ENCODE peak calls at places on chromosomes 5 and 9, in six cellular contexts. B is neuronal stem cell, P is IMR-90, W is mesendoderm, D is H1, H is trophoblast cell. I is an unnamed sample.

GRCh38 chr9:84710701-84711397 is 41.3 kb downstream of the NTRK2 start:
- DNase-seq in D (no peak), W (no peak), P (no peak), B (no peak), H (no peak), I (no peak)

GRCh38 chr5:123287881-123288280 is 135.3 kb downstream of the CEP120 start:
- DNase-seq in B (no peak), P (no peak), W (no peak), H (no peak), D (no peak), I (no peak)

GRCh38 chr5:146510528-146510927 is 5.5 kb downstream of the GPR151 start:
- DNase-seq in H (peak; percentile 47), B (no peak), W (no peak), P (peak; percentile 53), D (no peak), I (peak; percentile 48)

GRCh38 chr5:98700730-98701129 is 72.7 kb upstream of the RGMB start:
- DNase-seq in D (no peak), P (no peak), H (no peak), W (no peak), B (no peak), I (no peak)

GRCh38 chr5:9690751-9691150 is 60.6 kb upstream of the TAS2R1 start:
- DNase-seq in D (no peak), H (no peak), W (no peak), P (no peak), B (no peak), I (no peak)

GRCh38 chr5:108818613-108819272 is 71.0 kb downstream of the FER start:
- DNase-seq in B (no peak), W (no peak), P (peak; percentile 82), H (peak; percentile 25), D (no peak), I (peak; percentile 41)

GRCh38 chr5:5886812-5887486 is 464.5 kb downstream of the ICE1 start:
- DNase-seq in D (peak; percentile 89), W (peak; percentile 23), P (no peak), H (peak; percentile 38), B (peak; percentile 15), I (no peak)

GRCh38 chr5:14880688-14881087 is 9.1 kb upstream of the ANKH start:
- DNase-seq in P (peak; percentile 71), D (no peak), W (no peak), B (no peak), H (no peak), I (peak; percentile 10)

GRCh38 chr9:116282598-116282997 is 129.0 kb downstream of the PAPPA start:
- DNase-seq in D (no peak), P (no peak), W (no peak), H (no peak), B (peak; percentile 36), I (no peak)

GRCh38 chr9:116144038-116144437 is 9.6 kb upstream of the PAPPA start:
- DNase-seq in H (no peak), B (no peak), W (no peak), D (no peak), P (peak; percentile 88), I (peak; percentile 63)

GRCh38 chr5:177555228-177555627 is 865 bp upstream of the FAM193B start:
- DNase-seq in P (no peak), W (no peak), B (no peak), D (no peak), H (no peak), I (no peak)
- H3K4me3 ChIP-seq in P (no peak overlapping the region), W (no peak overlapping the region), B (no peak overlapping the region), D (no peak overlapping the region), H (no peak overlapping the region), I (peak overlapping the region; percentile 97)

GRCh38 chr5:144328980-144329379 is 158.3 kb downstream of the KCTD16 start:
- DNase-seq in D (no peak), H (no peak), W (no peak), P (no peak), B (no peak), I (no peak)
- H2BK5ac ChIP-seq in D (no peak overlapping the region), H (no peak overlapping the region), W (no peak overlapping the region), P (no peak overlapping the region), B (no peak overlapping the region), I (no peak overlapping the region)

GRCh38 chr9:103798620-103799019 is 295.5 kb upstream of the SMC2 start:
- DNase-seq in H (peak; percentile 2), W (peak; percentile 30), P (no peak), D (no peak), B (no peak), I (peak; percentile 1)
- H3K4me3 ChIP-seq in H (no peak overlapping the region), W (no peak overlapping the region), P (no peak overlapping the region), D (no peak overlapping the region), B (no peak overlapping the region), I (no peak overlapping the region)

DNA sequence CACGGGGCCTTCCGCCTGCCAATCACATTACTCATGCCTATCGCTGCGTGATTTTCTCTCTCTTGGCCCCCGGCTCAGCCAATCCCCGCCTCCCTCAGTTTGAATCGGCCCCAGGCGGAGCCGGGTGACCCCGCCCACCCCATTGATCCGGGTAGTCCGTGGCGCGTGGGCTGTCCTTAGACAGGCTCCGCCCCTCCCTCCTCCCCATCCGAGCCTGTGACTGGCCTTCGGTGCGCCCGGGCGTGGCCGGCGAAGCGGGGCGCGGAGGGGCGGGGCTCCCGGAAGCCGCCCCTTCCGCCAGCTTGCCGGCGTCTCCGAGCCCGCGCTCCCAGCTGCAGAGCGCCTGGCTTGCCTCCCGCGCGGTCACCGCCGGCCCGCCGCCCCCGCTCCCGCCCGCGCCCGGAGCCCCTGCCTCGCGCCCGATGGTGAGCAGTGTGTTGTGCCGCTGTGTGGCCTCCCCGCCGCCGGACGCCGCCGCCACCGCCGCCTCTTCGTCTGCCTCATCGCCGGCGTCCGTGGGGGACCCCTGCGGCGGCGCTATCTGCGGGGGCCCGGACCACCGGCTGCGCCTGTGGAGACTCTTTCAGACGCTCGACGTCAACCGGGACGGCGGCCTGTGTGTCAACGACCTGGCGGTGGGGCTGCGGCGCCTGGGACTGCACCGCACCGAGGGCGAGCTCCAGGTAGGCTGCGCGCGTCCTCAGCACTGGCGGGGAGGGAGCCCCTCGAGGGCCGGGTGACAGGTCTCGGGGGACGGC is at the start of gene SLC25A25:
- DNase-seq in H (peak; percentile 100), P (peak; percentile 99), B (peak; percentile 100), W (peak; percentile 99), D (peak; percentile 100), I (peak; percentile 99)
- H2BK5ac ChIP-seq in H (peak within 1 kb of the TSS; percentile 97), P (peak within 1 kb of the TSS; percentile 92), B (peak within 1 kb of the TSS; percentile 83), W (peak within 1 kb of the TSS; percentile 67), D (peak within 1 kb of the TSS; percentile 89), I (peak within 1 kb of the TSS; percentile 45)

GRCh38 chr9:21967169-21967568 is 27.0 kb downstream of the CDKN2A start:
- DNase-seq in W (peak; percentile 51), H (no peak), B (no peak), D (no peak), P (no peak), I (no peak)

GRCh38 chr9:21966140-21966851 is 27.9 kb downstream of the CDKN2A start:
- DNase-seq in D (peak; percentile 58), P (no peak), B (no peak), H (no peak), W (peak; percentile 16), I (no peak)

GRCh38 chr9:21965401-21965951 is 28.7 kb downstream of the CDKN2A start:
- DNase-seq in D (peak; percentile 79), P (peak; percentile 77), H (peak; percentile 63), B (peak; percentile 61), W (peak; percentile 87), I (peak; percentile 81)

GRCh38 chr9:21967707-21968106 is 26.5 kb downstream of the CDKN2A start:
- DNase-seq in P (no peak), B (no peak), W (peak; percentile 22), H (no peak), D (no peak), I (no peak)

DNA sequence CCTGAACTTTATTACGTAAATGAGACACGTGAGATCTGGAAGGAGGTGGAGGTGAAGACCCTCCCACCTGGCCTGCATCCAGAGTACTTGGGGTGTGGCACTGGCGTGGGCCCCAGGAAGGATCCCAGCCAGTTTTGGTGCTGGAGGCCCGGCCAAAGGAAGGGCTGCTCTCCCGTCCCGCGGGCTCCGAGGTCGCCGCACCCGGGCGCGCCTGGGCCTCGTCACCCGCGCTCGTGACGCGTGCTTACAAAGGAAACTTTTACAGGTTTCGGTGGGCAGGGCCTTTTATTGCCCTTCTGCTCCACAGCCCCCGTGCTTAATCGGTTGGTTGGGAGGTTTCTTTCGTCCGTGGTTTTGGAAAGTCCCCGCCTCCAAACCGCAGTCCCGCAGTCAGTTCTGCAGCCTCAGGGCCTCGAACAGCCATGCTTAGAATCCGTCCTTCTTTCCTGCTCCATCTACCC is 29.2 kb downstream of the CDKN2A start:
- DNase-seq in P (no peak), W (peak; percentile 18), D (no peak), B (no peak), H (peak; percentile 39), I (peak; percentile 71)
- H3K4me3 ChIP-seq in P (peak overlapping the region; percentile 21), W (peak overlapping the region; percentile 2), D (peak overlapping the region; percentile 28), B (peak overlapping the region; percentile 46), H (peak overlapping the region; percentile 5), I (peak overlapping the region; percentile 71)

DNA sequence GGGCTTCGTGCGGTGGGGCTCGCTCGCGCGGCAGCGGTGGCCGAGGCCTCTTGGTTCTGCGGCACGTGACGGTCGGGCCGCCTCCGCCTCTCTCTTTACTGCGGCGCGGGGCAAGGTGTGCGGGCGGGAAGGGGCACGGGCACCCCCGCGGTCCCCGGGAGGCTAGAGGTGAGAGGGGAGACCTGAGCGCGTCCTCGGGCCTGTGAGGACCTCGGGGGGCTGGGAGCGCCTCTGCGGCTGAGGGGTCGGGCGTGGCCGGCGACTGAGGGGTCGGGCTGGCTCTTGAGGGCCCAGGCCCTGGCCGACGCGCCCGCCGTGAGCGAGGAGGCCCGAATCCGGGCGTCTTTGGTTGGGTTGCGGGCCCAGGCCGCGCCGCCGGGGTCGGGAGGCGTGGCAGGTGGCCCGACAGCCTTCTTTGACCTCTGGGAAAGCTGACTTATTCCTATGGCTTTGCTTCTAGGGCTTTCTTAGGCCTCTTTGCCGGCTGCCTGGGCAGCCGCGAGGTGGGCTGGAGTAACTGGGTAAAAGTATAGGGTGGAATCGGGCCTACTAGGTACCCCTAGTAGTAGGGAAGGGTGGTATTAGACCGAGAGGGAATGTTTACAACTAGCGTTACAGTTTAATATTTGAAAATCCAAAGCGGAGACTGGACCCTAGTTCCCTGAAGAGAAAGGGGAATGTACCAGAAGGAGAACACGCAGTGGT is at the start of gene CANX:
- DNase-seq in H (peak; percentile 52), W (no peak), B (no peak), D (no peak), P (no peak), I (no peak)
- H2BK5ac ChIP-seq in H (peak within 1 kb of the TSS; percentile 92), W (peak within 1 kb of the TSS; percentile 65), B (peak within 1 kb of the TSS; percentile 97), D (peak within 1 kb of the TSS; percentile 84), P (peak within 1 kb of the TSS; percentile 94), I (peak within 1 kb of the TSS; percentile 86)

I was measured in mesenchymal stem cell.